ENCODE peak calls at places on chromosomes 5 and 9, in five cellular contexts. D, Z, R, I and P are unnamed samples.

GRCh38 chr5:180026320-180026719 is 45.2 kb downstream of the RNF130 start:
- DNase-seq in I (no peak), D (no peak), Z (no peak), R (no peak), P (peak; percentile 8)

GRCh38 chr9:6054280-6055099 is 39.1 kb upstream of the RANBP6 start:
- DNase-seq in Z (no peak), I (peak; percentile 77), R (peak; percentile 75), D (peak; percentile 35), P (peak; percentile 81)

GRCh38 chr9:13070612-13071595 is 208.6 kb downstream of the MPDZ start:
- DNase-seq in D (no peak), R (no peak), Z (no peak), I (no peak), P (no peak)

GRCh38 chr5:158648631-158649030 is 451.1 kb downstream of the EBF1 start:
- DNase-seq in Z (no peak), D (no peak), I (no peak), R (no peak), P (no peak)

GRCh38 chr9:83623634-83623991 is 670 bp downstream of the IDNK start:
- DNase-seq in D (peak; percentile 41), I (peak; percentile 30), Z (no peak), R (no peak), P (peak; percentile 45)

GRCh38 chr5:153753645-153754432 is 263.4 kb downstream of the GRIA1 start:
- DNase-seq in R (no peak), D (no peak), I (no peak), Z (no peak), P (no peak)

GRCh38 chr5:26553079-26553478 is 485.3 kb downstream of the CDH9 start:
- DNase-seq in R (no peak), D (no peak), I (no peak), Z (no peak), P (no peak)

GRCh38 chr5:32538031-32538547 is 47.3 kb upstream of the SUB1 start:
- DNase-seq in R (no peak), D (peak; percentile 61), I (peak; percentile 78), Z (no peak), P (peak; percentile 91)

GRCh38 chr5:175892401-175892800 is 21.0 kb downstream of the CPLX2 start:
- DNase-seq in R (no peak), D (no peak), I (no peak), Z (no peak), P (no peak)

GRCh38 chr9:72156586-72156985 is 7.3 kb downstream of the GDA start:
- DNase-seq in Z (no peak), I (no peak), D (no peak), R (no peak), P (no peak)

GRCh38 chr5:64625678-64626077 is 64.6 kb upstream of the SHISAL2B start:
- DNase-seq in D (no peak), Z (no peak), R (no peak), I (no peak), P (no peak)

GRCh38 chr9:91060520-91061343 is 259.1 kb downstream of the SYK start:
- DNase-seq in I (no peak), Z (no peak), R (no peak), D (no peak), P (no peak)

GRCh38 chr9:124726886-124727285 is 44.2 kb downstream of the NR6A1 start:
- DNase-seq in D (no peak), Z (no peak), I (no peak), R (no peak), P (no peak)

GRCh38 chr5:33049298-33049697 is 338.2 kb downstream of the NPR3 start:
- DNase-seq in I (no peak), Z (no peak), D (no peak), R (no peak), P (no peak)

GRCh38 chr5:136703706-136704105 is 338.4 kb upstream of the TRPC7 start:
- DNase-seq in Z (no peak), D (no peak), I (no peak), R (no peak), P (no peak)

GRCh38 chr5:71589903-71590302 is 2.8 kb downstream of the MCCC2 start:
- DNase-seq in D (peak; percentile 47), R (no peak), Z (no peak), I (peak; percentile 17), P (peak; percentile 75)

GRCh38 chr5:177602458-177602830 is 2.5 kb downstream of the B4GALT7 start:
- DNase-seq in R (no peak), Z (peak; percentile 24), D (no peak), I (no peak), P (no peak)

GRCh38 chr5:139848508-139849100 is 53.0 kb downstream of the PSD2 start:
- DNase-seq in Z (no peak), D (no peak), R (no peak), I (peak; percentile 49), P (peak; percentile 34)

GRCh38 chr5:74624501-74624900 is 16.0 kb downstream of the ENC1 start:
- DNase-seq in R (no peak), I (no peak), D (no peak), Z (no peak), P (no peak)

GRCh38 chr5:107380654-107381053 is 290.1 kb downstream of the EFNA5 start:
- DNase-seq in Z (no peak), I (no peak), R (no peak), D (no peak), P (no peak)

GRCh38 chr5:285991-286557 is 14.6 kb downstream of the PDCD6 start:
- DNase-seq in R (no peak), I (no peak), D (no peak), Z (no peak), P (peak; percentile 20)

GRCh38 chr5:95731571-95732554 is 727 bp downstream of the RHOBTB3 start:
- DNase-seq in I (peak; percentile 58), R (peak; percentile 69), D (no peak), Z (peak; percentile 81), P (peak; percentile 56)

GRCh38 chr5:107505763-107506534 is 164.8 kb downstream of the EFNA5 start:
- DNase-seq in R (no peak), I (no peak), D (no peak), Z (no peak), P (no peak)

GRCh38 chr9:79222483-79222882 is 349.3 kb upstream of the TLE4 start:
- DNase-seq in D (no peak), R (no peak), I (no peak), Z (no peak), P (no peak)

GRCh38 chr5:109250533-109251329 is 159.0 kb downstream of the PJA2 start:
- DNase-seq in Z (no peak), D (no peak), I (no peak), R (no peak), P (no peak)

GRCh38 chr5:56211298-56211865 is 21.7 kb downstream of the ANKRD55 start:
- DNase-seq in I (no peak), R (peak; percentile 25), D (no peak), Z (no peak), P (no peak)

GRCh38 chr5:142952236-142952635 is 182.1 kb downstream of the ARHGAP26 start:
- DNase-seq in I (no peak), R (no peak), Z (no peak), D (no peak), P (no peak)

GRCh38 chr5:7902201-7902600 is 33.3 kb downstream of the MTRR start:
- DNase-seq in D (no peak), I (no peak), R (no peak), Z (no peak), P (no peak)

GRCh38 chr5:7907612-7908011 is 38.7 kb downstream of the MTRR start:
- DNase-seq in D (no peak), I (no peak), R (no peak), Z (no peak), P (no peak)

GRCh38 chr5:7902993-7903625 is 34.2 kb downstream of the MTRR start:
- DNase-seq in D (no peak), Z (no peak), R (no peak), I (no peak), P (no peak)

GRCh38 chr5:7908317-7908716 is 39.4 kb downstream of the MTRR start:
- DNase-seq in D (no peak), R (no peak), I (no peak), Z (no peak), P (no peak)

DNA sequence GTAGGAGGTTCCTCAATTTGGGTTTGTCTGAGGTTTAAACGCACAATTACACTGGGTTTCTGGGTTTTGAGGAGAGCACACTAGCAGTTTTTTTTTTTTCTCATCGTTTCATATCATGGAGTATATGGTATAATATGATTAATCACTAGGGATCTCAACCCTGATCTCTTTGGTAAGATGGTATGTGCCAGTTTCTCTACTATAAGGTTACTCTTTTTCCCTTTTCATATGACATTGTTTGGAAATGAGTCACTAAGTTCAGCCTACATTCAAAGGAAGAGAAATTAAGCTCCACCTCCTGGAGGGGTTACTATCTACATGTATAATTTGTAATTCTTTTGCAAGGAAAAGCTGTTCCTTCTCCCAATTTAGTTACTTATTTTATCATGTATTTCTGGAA is 35.2 kb downstream of the MTRR start:
- DNase-seq in R (no peak), D (no peak), Z (no peak), I (no peak), P (no peak)
- TF ChIP-seq CTCF in R (no peak), D (no peak), Z (no peak), I (no peak), P (no peak)

GRCh38 chr9:96025995-96026572 is 150.6 kb downstream of the ERCC6L2 start:
- DNase-seq in I (no peak), D (peak; percentile 76), Z (no peak), R (peak; percentile 73), P (no peak)
- TF ChIP-seq CTCF in I (peak; percentile 27), D (peak; percentile 53), Z (no peak), R (peak; percentile 53), P (peak; percentile 35)

GRCh38 chr5:133246376-133247144 is 194.7 kb downstream of the HSPA4 start:
- DNase-seq in R (no peak), I (no peak), D (no peak), Z (no peak), P (no peak)

GRCh38 chr5:133249593-133249992 is 197.8 kb downstream of the HSPA4 start:
- DNase-seq in D (no peak), Z (no peak), I (no peak), R (no peak), P (no peak)

GRCh38 chr5:133246053-133246370 is 194.2 kb downstream of the HSPA4 start:
- DNase-seq in R (no peak), I (no peak), D (no peak), Z (no peak), P (no peak)

GRCh38 chr5:133247145-133247709 is 195.4 kb downstream of the HSPA4 start:
- DNase-seq in D (no peak), R (no peak), Z (no peak), I (no peak), P (no peak)

DNA sequence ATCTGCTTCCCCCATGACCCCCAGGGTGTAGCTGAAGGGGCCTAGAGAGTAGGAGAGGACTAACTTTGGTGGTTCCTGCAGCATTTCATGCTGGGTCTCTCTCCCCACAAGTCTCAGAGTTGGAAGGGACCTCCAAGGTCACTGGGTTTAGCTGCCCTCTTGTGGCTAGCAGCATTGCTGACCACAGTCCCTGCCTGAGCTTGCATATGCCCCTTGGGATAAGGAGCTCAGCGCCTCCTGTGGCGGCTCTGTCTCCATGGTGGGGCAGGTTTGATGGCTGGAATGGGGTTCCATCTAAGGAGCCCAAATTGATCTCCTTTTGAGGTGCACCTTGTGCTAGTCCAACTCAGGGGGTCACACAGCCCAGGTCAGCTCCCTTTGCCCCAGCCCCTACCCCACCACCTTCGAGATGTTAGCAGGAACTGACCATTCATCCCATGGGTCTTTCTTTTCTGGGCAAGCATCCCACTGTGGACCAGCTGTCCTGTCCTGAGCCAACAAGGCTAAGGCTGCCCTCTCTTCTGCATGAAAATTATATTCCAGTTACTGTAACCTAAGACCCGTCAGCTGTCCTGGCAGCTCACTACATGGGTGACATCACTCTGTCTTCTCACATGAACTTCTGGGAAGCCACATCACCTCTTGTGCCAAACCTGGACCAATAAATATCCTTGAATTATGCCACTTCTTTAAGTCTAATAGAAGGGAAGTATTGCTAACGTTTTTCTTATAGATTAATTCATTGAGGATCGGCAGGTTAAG is 196.2 kb downstream of the HSPA4 start:
- DNase-seq in D (no peak), Z (no peak), I (no peak), R (peak; percentile 56), P (peak; percentile 12)
- TF ChIP-seq CTCF in D (peak; percentile 40), Z (no peak), I (no peak), R (peak; percentile 59), P (peak; percentile 19)

GRCh38 chr5:15937708-15938107 is 241.9 kb downstream of the MARCHF11 start:
- DNase-seq in I (no peak), Z (no peak), D (no peak), R (no peak), P (no peak)
- TF ChIP-seq CTCF in I (no peak), Z (no peak), D (no peak), R (no peak), P (no peak)